ENCODE peak calls at places on chromosomes 2 and 18, in four cellular contexts. One of them, this sample, is unnamed.

GRCh38 chr2:223860809-223861738 is 23.7 kb upstream of the AP1S3 start:
- DNase-seq in A549: peak; percentile 95
- DNase-seq in type B pancreatic cell: no peak
- DNase-seq in astrocyte: peak; percentile 77
- DNase-seq in this sample: peak; percentile 35

GRCh38 chr18:24414349-24415003 is 12.0 kb upstream of the IMPACT start:
- DNase-seq in A549: no peak
- DNase-seq in astrocyte: no peak
- DNase-seq in type B pancreatic cell: no peak
- DNase-seq in this sample: no peak

GRCh38 chr2:210546424-210547223 is 9.8 kb upstream of the CPS1 start:
- DNase-seq in astrocyte: no peak
- DNase-seq in type B pancreatic cell: no peak
- DNase-seq in A549: no peak
- DNase-seq in this sample: no peak

GRCh38 chr2:99488587-99488998 is 1.2 kb downstream of the REV1 start:
- DNase-seq in astrocyte: peak; percentile 34
- DNase-seq in type B pancreatic cell: no peak
- DNase-seq in A549: peak; percentile 28
- DNase-seq in this sample: peak; percentile 20

GRCh38 chr2:74212702-74213410 is 14.4 kb downstream of the MTHFD2 start:
- DNase-seq in type B pancreatic cell: no peak
- DNase-seq in A549: no peak
- DNase-seq in astrocyte: no peak
- DNase-seq in this sample: no peak

GRCh38 chr2:197211881-197212342 is 98.7 kb downstream of the ANKRD44 start:
- DNase-seq in astrocyte: no peak
- DNase-seq in type B pancreatic cell: no peak
- DNase-seq in A549: no peak
- DNase-seq in this sample: no peak

GRCh38 chr2:173151671-173152398 is 76.2 kb downstream of the MAP3K20 start:
- DNase-seq in A549: peak; percentile 38
- DNase-seq in type B pancreatic cell: no peak
- DNase-seq in astrocyte: peak; percentile 68
- DNase-seq in this sample: peak; percentile 60

GRCh38 chr2:174716785-174717184 is 47.5 kb downstream of the CHRNA1 start:
- DNase-seq in A549: no peak
- DNase-seq in type B pancreatic cell: no peak
- DNase-seq in astrocyte: no peak
- DNase-seq in this sample: no peak

GRCh38 chr2:240397924-240398611 is 37.4 kb upstream of the GPC1 start:
- DNase-seq in astrocyte: no peak
- DNase-seq in type B pancreatic cell: no peak
- DNase-seq in A549: no peak
- DNase-seq in this sample: no peak

GRCh38 chr18:58058720-58059119 is 14.7 kb downstream of the NEDD4L start:
- DNase-seq in A549: no peak
- DNase-seq in astrocyte: peak; percentile 53
- DNase-seq in type B pancreatic cell: no peak
- DNase-seq in this sample: no peak

GRCh38 chr2:43311276-43311675 is 84.9 kb upstream of the ZFP36L2 start:
- DNase-seq in type B pancreatic cell: no peak
- DNase-seq in A549: peak; percentile 51
- DNase-seq in astrocyte: peak; percentile 82
- DNase-seq in this sample: peak; percentile 34

GRCh38 chr2:64807417-64807816 is 153.7 kb upstream of the SERTAD2 start:
- DNase-seq in type B pancreatic cell: no peak
- DNase-seq in astrocyte: peak; percentile 100
- DNase-seq in A549: peak; percentile 84
- DNase-seq in this sample: peak; percentile 99

GRCh38 chr2:231213931-231214642 is 15.7 kb downstream of the ARMC9 start:
- DNase-seq in type B pancreatic cell: no peak
- DNase-seq in astrocyte: no peak
- DNase-seq in A549: no peak
- DNase-seq in this sample: no peak

GRCh38 chr2:157806426-157806825 is 69.7 kb downstream of the ACVR1 start:
- DNase-seq in A549: no peak
- DNase-seq in type B pancreatic cell: no peak
- DNase-seq in astrocyte: no peak
- DNase-seq in this sample: no peak

GRCh38 chr18:34707670-34708069 is 2.4 kb upstream of the DTNA start:
- DNase-seq in astrocyte: peak; percentile 87
- DNase-seq in type B pancreatic cell: no peak
- DNase-seq in A549: peak; percentile 35
- DNase-seq in this sample: peak; percentile 91

GRCh38 chr18:26286008-26286407 is 59.8 kb downstream of the TAF4B start:
- DNase-seq in type B pancreatic cell: no peak
- DNase-seq in A549: no peak
- DNase-seq in astrocyte: no peak
- DNase-seq in this sample: no peak

GRCh38 chr2:68831688-68832087 is 39.5 kb downstream of the BMP10 start:
- DNase-seq in astrocyte: peak; percentile 75
- DNase-seq in type B pancreatic cell: no peak
- DNase-seq in A549: no peak
- DNase-seq in this sample: peak; percentile 24

GRCh38 chr2:49857371-49858112 is 703.2 kb upstream of the FSHR start:
- DNase-seq in type B pancreatic cell: no peak
- DNase-seq in astrocyte: no peak
- DNase-seq in A549: no peak
- DNase-seq in this sample: no peak

GRCh38 chr2:118856330-118856977 is 9.0 kb upstream of the EN1 start:
- DNase-seq in type B pancreatic cell: peak; percentile 55
- DNase-seq in astrocyte: no peak
- DNase-seq in A549: no peak
- DNase-seq in this sample: no peak

GRCh38 chr2:202378001-202378400 is 1.9 kb downstream of the BMPR2 start:
- DNase-seq in type B pancreatic cell: no peak
- DNase-seq in astrocyte: no peak
- DNase-seq in A549: no peak
- DNase-seq in this sample: no peak

DNA sequence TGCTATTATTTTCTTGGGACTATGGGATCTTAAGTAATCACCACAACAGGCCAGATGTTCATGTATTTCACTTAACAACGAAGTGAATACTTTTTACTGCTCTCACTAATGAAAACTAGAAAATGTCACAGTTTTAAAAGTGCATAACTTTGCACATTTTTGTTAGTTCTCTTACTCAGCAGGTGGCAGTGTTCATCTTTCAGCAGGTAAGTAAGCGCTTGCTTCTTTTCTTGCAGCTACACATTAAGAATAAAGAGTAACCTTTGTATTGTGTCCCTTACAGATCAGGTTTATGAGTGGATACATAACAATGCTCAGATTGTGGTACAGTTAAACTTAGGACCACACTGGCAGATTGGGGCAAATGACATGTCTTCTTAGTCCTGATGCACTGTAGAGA is 61.0 kb downstream of the DAW1 start:
- DNase-seq in astrocyte: no peak
- DNase-seq in type B pancreatic cell: no peak
- DNase-seq in A549: peak; percentile 8
- DNase-seq in this sample: no peak
- TF ChIP-seq CTCF in astrocyte: no peak
- TF ChIP-seq CTCF in type B pancreatic cell: no peak
- TF ChIP-seq CTCF in A549: no peak
- TF ChIP-seq CTCF in this sample: no peak

GRCh38 chr2:138548796-138549195 is 47.2 kb downstream of the SPOPL start:
- DNase-seq in A549: no peak
- DNase-seq in type B pancreatic cell: no peak
- DNase-seq in astrocyte: no peak
- DNase-seq in this sample: no peak
- TF ChIP-seq CTCF in A549: no peak
- TF ChIP-seq CTCF in type B pancreatic cell: no peak
- TF ChIP-seq CTCF in astrocyte: no peak
- TF ChIP-seq CTCF in this sample: no peak

GRCh38 chr2:79235135-79235534 is 75.6 kb upstream of the REG3A start:
- DNase-seq in type B pancreatic cell: no peak
- DNase-seq in astrocyte: no peak
- DNase-seq in A549: no peak
- DNase-seq in this sample: no peak
- TF ChIP-seq CTCF in type B pancreatic cell: peak; percentile 49
- TF ChIP-seq CTCF in astrocyte: no peak
- TF ChIP-seq CTCF in A549: no peak
- TF ChIP-seq CTCF in this sample: no peak

GRCh38 chr18:48913201-48913600 is 37.6 kb downstream of the SMAD7 start:
- DNase-seq in astrocyte: no peak
- DNase-seq in A549: no peak
- DNase-seq in type B pancreatic cell: no peak
- DNase-seq in this sample: no peak
- TF ChIP-seq CTCF in astrocyte: no peak
- TF ChIP-seq CTCF in A549: peak; percentile 24
- TF ChIP-seq CTCF in type B pancreatic cell: no peak
- TF ChIP-seq CTCF in this sample: peak; percentile 54

GRCh38 chr2:1656326-1656960 is 87.9 kb downstream of the PXDN start:
- DNase-seq in A549: no peak
- DNase-seq in astrocyte: no peak
- DNase-seq in type B pancreatic cell: no peak
- DNase-seq in this sample: no peak
- TF ChIP-seq CTCF in A549: no peak
- TF ChIP-seq CTCF in astrocyte: no peak
- TF ChIP-seq CTCF in type B pancreatic cell: no peak
- TF ChIP-seq CTCF in this sample: peak; percentile 23

GRCh38 chr18:63844254-63844653 is 43.3 kb upstream of the SERPINB2 start:
- DNase-seq in A549: peak; percentile 43
- DNase-seq in astrocyte: peak; percentile 7
- DNase-seq in type B pancreatic cell: no peak
- DNase-seq in this sample: peak; percentile 43
- TF ChIP-seq CTCF in A549: peak; percentile 43
- TF ChIP-seq CTCF in astrocyte: peak; percentile 58
- TF ChIP-seq CTCF in type B pancreatic cell: peak; percentile 66
- TF ChIP-seq CTCF in this sample: peak; percentile 83

This sample was measured in HFFc6.